ENCODE peak calls at places on chromosomes 5 and 9, in five cellular contexts. T is HepG2, Q is GM23338, V is SK-N-SH, Z is HL-60. R is an unnamed sample.

GRCh38 chr5:74641014-74641777 is 668 bp upstream of the ENC1 start:
- DNase-seq in Z (peak; percentile 39), V (peak; percentile 79), T (peak; percentile 84), Q (peak; percentile 84), R (peak; percentile 48)

GRCh38 chr5:37709020-37709419 is 130.8 kb downstream of the GDNF start:
- DNase-seq in Z (no peak), T (no peak), Q (no peak), V (no peak), R (no peak)

GRCh38 chr9:114006155-114006550 is 71.9 kb downstream of the AMBP start:
- DNase-seq in V (no peak), T (no peak), Z (no peak), Q (no peak), R (no peak)

GRCh38 chr9:125998837-125999503 is 251.8 kb downstream of the PBX3 start:
- DNase-seq in T (no peak), Q (no peak), Z (no peak), V (peak; percentile 29), R (no peak)

GRCh38 chr5:167816864-167817263 is 474.6 kb upstream of the WWC1 start:
- DNase-seq in Q (no peak), T (no peak), V (no peak), Z (no peak), R (no peak)

GRCh38 chr5:14326035-14326909 is 183.1 kb downstream of the TRIO start:
- DNase-seq in Z (no peak), V (peak; percentile 42), T (peak; percentile 16), Q (peak; percentile 52), R (no peak)

GRCh38 chr5:5409151-5409810 is 13.2 kb upstream of the ICE1 start:
- DNase-seq in V (no peak), Q (peak; percentile 62), T (no peak), Z (no peak), R (no peak)

GRCh38 chr5:96402500-96402899 is 30.5 kb downstream of the PCSK1 start:
- DNase-seq in Q (no peak), Z (no peak), V (no peak), T (no peak), R (no peak)

GRCh38 chr9:130823435-130823834 is 11.6 kb upstream of the ABL1 start:
- DNase-seq in V (no peak), Z (no peak), Q (no peak), T (no peak), R (no peak)

GRCh38 chr9:126363847-126364671 is 37.4 kb downstream of the MVB12B start:
- DNase-seq in V (no peak), T (no peak), Z (no peak), Q (no peak), R (no peak)

GRCh38 chr9:81530407-81530810 is 158.9 kb downstream of the TLE1 start:
- DNase-seq in T (no peak), Z (no peak), V (no peak), Q (no peak), R (no peak)

GRCh38 chr5:139710370-139711066 is 62.4 kb downstream of the CXXC5 start:
- DNase-seq in V (peak; percentile 83), T (peak; percentile 73), Z (no peak), Q (peak; percentile 93), R (no peak)

GRCh38 chr5:123549256-123549904 is 37.4 kb downstream of the CSNK1G3 start:
- DNase-seq in Q (no peak), T (no peak), V (no peak), Z (no peak), R (no peak)

GRCh38 chr5:61450880-61451279 is 118.8 kb downstream of the ZSWIM6 start:
- DNase-seq in Z (no peak), V (peak; percentile 19), T (no peak), Q (no peak), R (peak; percentile 51)

GRCh38 chr5:123093279-123094226 is 4.5 kb downstream of the PRDM6 start:
- DNase-seq in Z (no peak), T (no peak), Q (peak; percentile 76), V (peak; percentile 58), R (no peak)

GRCh38 chr5:83281658-83282057 is 189.9 kb upstream of the VCAN start:
- DNase-seq in Z (no peak), Q (no peak), T (no peak), V (no peak), R (peak; percentile 89)

GRCh38 chr9:126398403-126399058 is 71.9 kb downstream of the MVB12B start:
- DNase-seq in Q (peak; percentile 80), V (peak; percentile 91), T (peak; percentile 37), Z (peak; percentile 73), R (no peak)

GRCh38 chr5:181189363-181189961 is 15.5 kb downstream of the TRIM7 start:
- DNase-seq in V (no peak), Q (peak; percentile 36), Z (no peak), T (no peak), R (no peak)

GRCh38 chr9:33881635-33882034 is 64.7 kb downstream of the UBE2R2 start:
- DNase-seq in Z (no peak), V (no peak), Q (no peak), T (no peak), R (no peak)

GRCh38 chr5:125372694-125373621 is 626.5 kb upstream of the ZNF608 start:
- DNase-seq in Q (peak; percentile 69), T (no peak), V (peak; percentile 48), Z (no peak), R (no peak)

GRCh38 chr5:148866024-148866423 is 39.6 kb downstream of the ADRB2 start:
- DNase-seq in T (no peak), Q (no peak), Z (no peak), V (no peak), R (no peak)

GRCh38 chr9:120191141-120191540 is 388.8 kb downstream of the CDK5RAP2 start:
- DNase-seq in T (no peak), V (no peak), Q (no peak), Z (no peak), R (no peak)

GRCh38 chr9:75228893-75229292 is 140.6 kb downstream of the OSTF1 start:
- DNase-seq in Q (no peak), T (no peak), V (no peak), Z (no peak), R (no peak)

GRCh38 chr5:51679286-51679685 is 296.0 kb downstream of the ISL1 start:
- DNase-seq in T (no peak), V (no peak), Z (no peak), Q (no peak), R (no peak)

DNA sequence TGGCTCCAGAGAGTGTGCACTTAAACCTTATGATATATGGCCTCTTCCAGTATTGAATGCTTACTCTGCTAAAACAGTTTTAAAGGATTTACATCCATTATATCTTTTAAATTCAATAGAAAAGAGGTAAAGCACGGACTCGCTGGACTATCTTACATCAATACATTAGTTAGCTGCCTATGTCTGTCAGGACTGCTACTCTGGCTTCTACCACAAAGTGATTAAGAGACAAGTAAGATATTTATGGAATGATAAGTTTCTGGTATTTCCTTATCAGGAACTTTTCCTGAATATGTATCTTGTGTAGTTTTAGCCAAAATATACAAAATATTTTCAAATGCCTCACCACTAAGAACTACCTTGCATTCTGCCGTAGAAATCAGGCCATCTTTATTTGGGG is 295.1 kb downstream of the ISL1 start:
- DNase-seq in V (peak; percentile 38), Q (no peak), Z (no peak), T (no peak), R (no peak)
- TF ChIP-seq REST in V (no peak), Q (no peak), Z (no peak), T (no peak), R (no peak)

DNA sequence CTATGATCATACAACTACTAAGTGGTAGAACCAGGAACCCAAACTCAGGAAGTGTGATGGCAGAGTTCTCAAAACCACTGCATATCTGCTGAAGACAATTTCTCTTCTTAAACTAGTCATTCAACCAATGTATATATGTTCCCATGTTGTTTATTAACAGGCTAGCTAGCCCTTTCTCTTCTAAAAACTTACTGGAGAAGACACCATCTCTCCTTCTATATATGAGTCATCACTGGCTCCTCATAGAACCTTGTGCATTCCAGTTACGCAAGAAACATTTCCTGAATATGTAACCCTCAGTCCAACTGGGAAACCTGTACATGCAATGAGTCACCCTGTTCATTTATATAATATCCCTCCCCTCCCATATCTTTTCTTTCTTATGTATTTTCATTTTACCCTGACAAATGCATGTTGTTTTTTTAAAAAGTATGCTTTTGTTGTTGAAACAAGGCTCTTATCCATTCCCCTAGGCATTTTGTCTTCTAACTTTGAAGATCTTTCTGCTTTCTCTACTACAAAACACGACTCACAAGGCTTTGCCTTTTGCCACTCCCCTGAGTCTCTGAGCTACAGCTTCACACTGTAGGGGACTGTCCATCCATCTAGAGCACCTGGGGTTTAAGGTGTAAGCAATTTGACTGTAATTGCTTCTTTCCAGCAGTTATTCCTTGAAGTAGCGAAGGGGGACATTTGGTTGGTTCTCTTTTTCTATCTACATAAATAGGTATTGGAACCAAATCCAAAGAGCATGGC is 119.5 kb downstream of the ANXA1 start:
- DNase-seq in T (peak; percentile 75), Z (peak; percentile 8), V (no peak), Q (no peak), R (peak; percentile 10)
- TF ChIP-seq REST in T (no peak), Z (no peak), V (no peak), Q (no peak), R (no peak)

GRCh38 chr5:668299-668995 is 24.7 kb downstream of the TPPP start:
- DNase-seq in V (no peak), T (no peak), Q (no peak), Z (no peak), R (no peak)

GRCh38 chr5:670396-671270 is 22.5 kb downstream of the TPPP start:
- DNase-seq in Q (no peak), V (peak; percentile 7), T (no peak), Z (no peak), R (no peak)

GRCh38 chr5:666816-667498 is 26.2 kb downstream of the TPPP start:
- DNase-seq in T (no peak), V (no peak), Z (no peak), Q (no peak), R (no peak)

GRCh38 chr5:669842-670395 is 23.2 kb downstream of the TPPP start:
- DNase-seq in Z (no peak), T (no peak), Q (peak; percentile 31), V (no peak), R (no peak)

DNA sequence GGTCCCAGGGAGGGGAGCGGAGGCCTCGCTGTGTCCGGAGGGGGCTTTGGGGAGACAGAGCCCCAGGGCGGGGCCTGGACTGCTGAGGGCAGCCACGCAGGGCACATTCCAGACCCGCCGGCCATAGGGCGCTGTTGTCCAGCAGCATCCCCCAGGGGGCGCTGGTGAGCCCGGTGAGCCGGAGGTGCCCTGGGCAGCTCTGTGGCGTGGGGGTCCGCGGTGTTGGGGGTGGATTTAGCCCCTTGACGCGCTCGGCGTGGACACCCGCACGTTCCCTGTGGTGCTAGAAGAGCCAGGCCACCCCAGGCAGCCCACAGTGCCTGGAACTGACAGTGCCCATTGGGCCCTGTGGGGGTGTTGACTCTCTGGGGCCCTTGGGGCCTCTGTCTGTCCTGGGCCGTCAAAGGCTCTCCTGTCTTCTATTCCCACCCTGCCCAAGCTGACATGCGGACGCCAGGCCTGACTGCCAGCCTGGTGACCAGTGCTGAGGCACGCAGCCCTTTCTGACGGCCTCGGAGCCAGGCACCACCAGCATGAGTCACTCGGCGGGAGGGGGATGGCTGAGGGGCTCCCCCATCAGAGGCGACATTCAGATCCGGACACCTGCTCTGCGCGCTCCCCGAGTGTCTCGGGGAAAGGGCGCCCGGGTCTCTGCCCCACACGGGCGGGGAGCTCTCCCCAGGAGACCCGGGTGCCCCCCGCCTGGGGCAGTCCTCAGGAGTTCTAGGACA is 23.9 kb downstream of the TPPP start:
- DNase-seq in Q (peak; percentile 80), V (peak; percentile 71), Z (no peak), T (peak; percentile 20), R (no peak)
- TF ChIP-seq REST in Q (no peak), V (no peak), Z (no peak), T (no peak), R (no peak)

DNA sequence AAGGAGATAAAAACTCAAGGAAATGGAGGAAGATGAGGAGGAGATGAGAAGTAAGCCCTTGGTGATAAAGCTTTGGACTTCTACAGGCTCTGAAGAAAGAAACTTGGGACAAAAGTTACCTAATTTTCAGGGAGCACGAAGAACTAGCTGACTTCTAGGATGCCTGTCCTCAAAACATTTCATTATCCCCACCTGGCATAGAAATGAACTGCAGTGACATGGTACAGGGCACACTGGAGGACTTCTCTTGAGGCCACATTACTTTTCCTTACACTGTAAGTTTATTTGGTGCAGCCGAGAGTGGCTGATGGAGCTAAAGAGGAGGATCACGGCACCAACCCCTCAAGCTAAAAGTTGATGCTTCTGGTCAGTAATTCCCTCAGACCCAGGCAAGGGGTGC is 269.5 kb upstream of the MSX2 start:
- DNase-seq in T (no peak), V (no peak), Z (no peak), Q (no peak), R (no peak)
- TF ChIP-seq REST in T (no peak), V (no peak), Z (no peak), Q (no peak), R (no peak)

R was measured in HCT116.